ENCODE peak calls at places on chromosome 10, in four cellular contexts. One of them, this sample, is unnamed.

GRCh38 chr10:123139521-123140163 is 3.9 kb downstream of the HMX3 start:
- DNase-seq in IMR-90: peak; percentile 18
- DNase-seq in HepG2: peak; percentile 93
- DNase-seq in SK-N-SH: no peak
- DNase-seq in this sample: peak; percentile 22

GRCh38 chr10:62779487-62780248 is 24.9 kb upstream of the ADO start:
- DNase-seq in SK-N-SH: no peak
- DNase-seq in HepG2: no peak
- DNase-seq in IMR-90: peak; percentile 4
- DNase-seq in this sample: no peak

GRCh38 chr10:34985823-34986222 is 104.3 kb downstream of the CUL2 start:
- DNase-seq in IMR-90: no peak
- DNase-seq in HepG2: peak; percentile 40
- DNase-seq in SK-N-SH: no peak
- DNase-seq in this sample: no peak

GRCh38 chr10:34190594-34190993 is 624.5 kb downstream of the PARD3 start:
- DNase-seq in SK-N-SH: no peak
- DNase-seq in HepG2: no peak
- DNase-seq in IMR-90: no peak
- DNase-seq in this sample: no peak

GRCh38 chr10:59037018-59037389 is 139.4 kb upstream of the PHYHIPL start:
- DNase-seq in HepG2: no peak
- DNase-seq in IMR-90: no peak
- DNase-seq in SK-N-SH: no peak
- DNase-seq in this sample: no peak

GRCh38 chr10:35882422-35883150 is 240.5 kb upstream of the FZD8 start:
- DNase-seq in SK-N-SH: no peak
- DNase-seq in HepG2: no peak
- DNase-seq in IMR-90: no peak
- DNase-seq in this sample: no peak

GRCh38 chr10:84783386-84783785 is 455.0 kb downstream of the CCSER2 start:
- DNase-seq in IMR-90: no peak
- DNase-seq in HepG2: peak; percentile 17
- DNase-seq in SK-N-SH: peak; percentile 64
- DNase-seq in this sample: peak; percentile 23

GRCh38 chr10:101565370-101565900 is 22.6 kb downstream of the POLL start:
- DNase-seq in SK-N-SH: no peak
- DNase-seq in HepG2: no peak
- DNase-seq in IMR-90: no peak
- DNase-seq in this sample: no peak

GRCh38 chr10:3473271-3473670 is 300.7 kb upstream of the PITRM1 start:
- DNase-seq in IMR-90: no peak
- DNase-seq in SK-N-SH: no peak
- DNase-seq in HepG2: no peak
- DNase-seq in this sample: no peak

GRCh38 chr10:3471927-3472704 is 299.5 kb upstream of the PITRM1 start:
- DNase-seq in SK-N-SH: no peak
- DNase-seq in IMR-90: no peak
- DNase-seq in HepG2: no peak
- DNase-seq in this sample: no peak

GRCh38 chr10:3470191-3470590 is 297.6 kb upstream of the PITRM1 start:
- DNase-seq in IMR-90: no peak
- DNase-seq in HepG2: no peak
- DNase-seq in SK-N-SH: no peak
- DNase-seq in this sample: no peak

GRCh38 chr10:3472705-3473078 is 300.1 kb upstream of the PITRM1 start:
- DNase-seq in SK-N-SH: no peak
- DNase-seq in IMR-90: peak; percentile 64
- DNase-seq in HepG2: no peak
- DNase-seq in this sample: no peak

DNA sequence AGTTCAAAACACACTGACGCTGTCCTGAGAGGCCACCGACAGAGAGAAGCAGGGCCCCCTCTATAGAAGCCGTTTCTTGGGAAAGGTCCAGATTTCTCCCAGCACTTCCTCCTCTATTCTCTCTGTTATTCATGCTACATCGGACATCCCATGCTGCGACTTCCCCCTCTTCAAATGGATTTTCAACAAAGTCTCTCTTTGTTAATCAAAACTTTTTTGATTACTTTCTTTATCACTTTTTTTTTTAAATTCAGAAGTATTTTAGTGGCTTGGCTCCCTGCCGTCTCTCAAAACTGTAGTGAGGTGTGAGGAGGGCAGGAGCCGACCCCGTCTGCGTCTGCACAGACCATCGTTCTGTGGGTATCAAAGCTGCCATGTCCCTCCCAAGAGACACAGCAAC is 298.9 kb upstream of the PITRM1 start:
- DNase-seq in SK-N-SH: no peak
- DNase-seq in IMR-90: no peak
- DNase-seq in HepG2: no peak
- DNase-seq in this sample: no peak
- TF ChIP-seq SMC3 in SK-N-SH: no peak
- TF ChIP-seq SMC3 in IMR-90: no peak
- TF ChIP-seq SMC3 in HepG2: no peak
- TF ChIP-seq SMC3 in this sample: no peak

DNA sequence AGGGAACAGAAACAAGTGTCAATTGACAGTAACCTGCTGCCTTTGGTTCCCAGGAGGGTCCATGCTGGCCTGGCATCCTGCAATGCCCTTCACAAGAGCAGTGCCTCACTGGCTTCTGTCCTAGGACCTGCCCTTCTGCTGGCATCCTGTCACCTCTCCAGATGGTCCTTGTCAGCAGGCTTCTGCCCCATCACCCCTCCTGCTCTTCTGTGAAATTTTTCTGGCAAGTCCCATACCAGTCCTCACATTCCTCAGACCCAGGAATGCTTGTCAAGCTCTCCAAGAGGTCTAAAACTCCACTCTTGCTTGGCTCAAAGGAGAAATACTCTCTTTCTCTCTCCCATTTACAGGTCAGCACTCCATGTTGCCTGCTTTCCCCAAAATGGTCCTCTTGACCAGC is 34.2 kb downstream of the C10orf67 start:
- DNase-seq in IMR-90: no peak
- DNase-seq in HepG2: no peak
- DNase-seq in SK-N-SH: no peak
- DNase-seq in this sample: no peak
- TF ChIP-seq SMC3 in IMR-90: no peak
- TF ChIP-seq SMC3 in HepG2: no peak
- TF ChIP-seq SMC3 in SK-N-SH: no peak
- TF ChIP-seq SMC3 in this sample: no peak

DNA sequence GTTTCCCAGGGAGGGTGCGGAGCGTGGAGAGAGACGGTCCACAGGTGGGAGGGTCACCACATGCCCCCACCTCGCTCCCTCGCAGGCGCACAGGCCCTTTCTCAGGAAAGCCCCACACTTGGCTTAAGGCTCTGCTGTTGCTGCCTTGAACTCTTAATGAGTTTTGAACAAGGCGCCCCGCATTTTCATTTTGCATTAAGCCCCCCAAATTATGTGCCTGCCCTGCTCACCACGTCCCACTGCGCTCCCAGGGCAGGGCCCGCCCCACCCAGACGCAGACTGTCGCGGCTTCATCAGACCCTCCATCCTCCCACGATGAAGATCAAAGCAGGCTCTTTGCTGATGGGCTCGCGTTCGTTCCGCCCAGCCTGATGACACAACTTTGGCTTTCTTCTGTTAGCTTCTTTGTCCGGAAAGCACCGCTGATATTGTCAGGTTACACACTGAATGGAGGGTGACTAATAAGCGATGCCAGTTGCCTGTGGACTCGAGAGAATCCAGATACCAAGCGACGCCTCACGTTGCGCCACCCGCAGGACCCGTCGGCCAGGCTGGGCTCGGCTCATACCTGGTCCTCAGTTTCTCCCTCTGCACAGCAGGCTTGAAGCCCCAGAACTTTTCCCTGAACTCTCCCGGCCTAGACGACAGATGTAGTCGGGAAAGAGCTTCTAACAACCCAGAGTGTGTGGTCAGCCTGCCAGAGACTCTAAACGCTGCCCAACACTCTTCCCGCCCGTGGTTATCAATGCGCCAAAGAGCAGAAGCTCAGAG is 9.5 kb downstream of the CALML3 start:
- DNase-seq in SK-N-SH: no peak
- DNase-seq in HepG2: peak; percentile 84
- DNase-seq in IMR-90: no peak
- DNase-seq in this sample: no peak
- TF ChIP-seq SMC3 in SK-N-SH: no peak
- TF ChIP-seq SMC3 in HepG2: no peak
- TF ChIP-seq SMC3 in IMR-90: no peak
- TF ChIP-seq SMC3 in this sample: no peak

GRCh38 chr10:70178139-70178725 is 7.9 kb upstream of the SAR1A start:
- DNase-seq in IMR-90: no peak
- DNase-seq in HepG2: no peak
- DNase-seq in SK-N-SH: no peak
- DNase-seq in this sample: no peak

GRCh38 chr10:70169661-70170364 is 501 bp downstream of the SAR1A start:
- DNase-seq in IMR-90: no peak
- DNase-seq in SK-N-SH: peak; percentile 41
- DNase-seq in HepG2: no peak
- DNase-seq in this sample: no peak

GRCh38 chr10:70175516-70175915 is 5.2 kb upstream of the SAR1A start:
- DNase-seq in HepG2: no peak
- DNase-seq in SK-N-SH: no peak
- DNase-seq in IMR-90: no peak
- DNase-seq in this sample: no peak

GRCh38 chr10:70176441-70176840 is 6.1 kb upstream of the SAR1A start:
- DNase-seq in IMR-90: peak; percentile 26
- DNase-seq in SK-N-SH: no peak
- DNase-seq in HepG2: no peak
- DNase-seq in this sample: no peak

DNA sequence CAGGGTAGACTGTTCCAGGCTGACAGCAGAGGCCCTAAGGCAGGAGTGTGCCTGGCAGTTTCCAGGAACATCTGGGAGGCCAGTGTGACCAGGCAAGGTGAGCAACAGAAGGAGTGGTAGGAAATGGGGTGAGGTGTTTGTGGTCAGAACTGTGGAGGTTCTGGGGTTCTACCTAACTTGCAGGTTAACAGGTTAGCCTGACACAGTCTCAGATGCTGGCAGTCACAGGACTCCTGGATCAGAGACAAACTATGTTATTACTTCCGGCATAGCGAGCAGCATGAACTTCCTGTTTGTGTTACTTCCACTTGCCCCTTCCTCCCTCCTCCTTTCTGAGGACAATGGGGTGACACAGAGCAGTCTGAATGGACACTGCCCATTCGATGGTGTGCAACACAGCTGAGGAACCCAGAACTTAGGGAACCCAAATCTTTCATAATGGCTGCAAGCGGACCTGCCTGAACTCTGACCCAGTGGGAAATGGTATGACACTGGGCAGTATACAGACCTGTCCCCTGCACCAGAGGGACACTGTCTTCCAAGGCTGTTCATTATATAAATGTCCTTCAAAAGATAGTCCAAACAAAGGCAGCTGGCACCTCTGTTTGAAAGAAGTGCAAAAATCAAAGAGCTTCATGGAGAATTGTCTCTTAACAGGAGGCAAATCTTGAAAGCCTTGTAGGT is 3.9 kb upstream of the SAR1A start:
- DNase-seq in SK-N-SH: no peak
- DNase-seq in HepG2: peak; percentile 79
- DNase-seq in IMR-90: no peak
- DNase-seq in this sample: no peak
- TF ChIP-seq SMC3 in SK-N-SH: no peak
- TF ChIP-seq SMC3 in HepG2: no peak
- TF ChIP-seq SMC3 in IMR-90: no peak
- TF ChIP-seq SMC3 in this sample: no peak

GRCh38 chr10:133100186-133100585 is 12.5 kb downstream of the ADGRA1 start:
- DNase-seq in IMR-90: no peak
- DNase-seq in HepG2: no peak
- DNase-seq in SK-N-SH: no peak
- DNase-seq in this sample: no peak

GRCh38 chr10:133102415-133103095 is 14.8 kb downstream of the ADGRA1 start:
- DNase-seq in IMR-90: no peak
- DNase-seq in SK-N-SH: no peak
- DNase-seq in HepG2: no peak
- DNase-seq in this sample: no peak

GRCh38 chr10:133098426-133099124 is 10.9 kb downstream of the ADGRA1 start:
- DNase-seq in HepG2: no peak
- DNase-seq in SK-N-SH: no peak
- DNase-seq in IMR-90: no peak
- DNase-seq in this sample: no peak

GRCh38 chr10:133099571-133099970 is 11.8 kb downstream of the ADGRA1 start:
- DNase-seq in HepG2: no peak
- DNase-seq in IMR-90: no peak
- DNase-seq in SK-N-SH: no peak
- DNase-seq in this sample: no peak

DNA sequence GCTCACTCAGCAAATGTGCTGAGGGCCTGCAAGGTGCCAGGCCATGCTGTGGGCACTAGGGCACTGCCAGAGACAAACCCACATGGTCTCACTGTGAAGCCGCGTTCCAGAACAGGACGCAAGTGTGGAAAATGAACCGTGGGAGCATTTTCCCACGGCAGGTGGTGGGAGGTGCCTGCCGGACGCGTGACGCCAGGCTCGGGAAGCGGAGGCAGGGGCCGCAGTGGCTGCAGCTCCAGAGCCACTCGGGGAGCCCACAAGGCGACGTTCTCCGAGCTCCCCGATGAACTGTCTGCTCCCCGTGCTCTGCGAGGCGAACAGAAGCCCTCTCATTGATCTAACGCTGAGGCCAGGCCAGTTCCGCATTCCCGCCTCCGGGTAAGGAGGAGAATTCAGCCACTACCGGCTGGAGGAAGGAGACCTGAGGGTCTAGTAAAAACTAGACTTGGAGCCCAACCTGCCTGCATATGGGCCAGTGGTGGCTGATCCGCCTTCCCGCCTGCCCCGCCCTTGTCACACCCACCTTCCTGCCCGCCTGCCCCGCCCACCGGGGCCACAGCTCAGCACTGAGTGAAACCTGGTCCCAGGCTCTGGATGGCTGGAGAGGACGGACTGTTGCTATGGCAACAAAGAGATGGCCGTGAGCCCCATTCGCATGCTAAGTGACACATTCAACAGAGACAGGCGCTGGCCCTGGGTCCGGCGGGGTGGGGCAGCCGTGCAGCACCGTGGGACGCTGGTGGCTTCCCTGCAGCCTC is 13.2 kb downstream of the ADGRA1 start:
- DNase-seq in SK-N-SH: no peak
- DNase-seq in IMR-90: no peak
- DNase-seq in HepG2: no peak
- DNase-seq in this sample: no peak
- TF ChIP-seq SMC3 in SK-N-SH: no peak
- TF ChIP-seq SMC3 in IMR-90: no peak
- TF ChIP-seq SMC3 in HepG2: no peak
- TF ChIP-seq SMC3 in this sample: no peak